ENCODE peak calls at places on chromosome 11, in five cellular contexts. V is AG09309, T is spleen, L is IMR-90, C is left lung. B is an unnamed sample.
A peak's percentile ranks its signal among the peaks of the same experiment; 100 is the strongest.

GRCh38 chr11:64853709-64854108 is 9.3 kb upstream of the CDC42BPG start:
- DNase-seq in V (no peak), T (peak; percentile 91), L (no peak), C (peak; percentile 84), B (peak; percentile 30)

GRCh38 chr11:69867076-69868002 is 48.1 kb upstream of the FGF3 start:
- DNase-seq in C (no peak), T (no peak), L (peak; percentile 53), V (no peak), B (no peak)

GRCh38 chr11:36048496-36049247 is 104.8 kb downstream of the LDLRAD3 start:
- DNase-seq in V (no peak), T (no peak), L (peak; percentile 46), C (no peak), B (no peak)

GRCh38 chr11:6755303-6755952 is 16.3 kb downstream of the OR2AG2 start:
- DNase-seq in T (no peak), V (no peak), L (peak; percentile 34), C (no peak), B (no peak)

GRCh38 chr11:131980878-131981668 is 610.7 kb downstream of the NTM start:
- DNase-seq in C (no peak), V (no peak), T (no peak), L (no peak), B (no peak)

GRCh38 chr11:116207349-116207748 is 565.4 kb downstream of the BUD13 start:
- DNase-seq in C (no peak), V (no peak), T (no peak), L (no peak), B (no peak)

GRCh38 chr11:68870470-68870869 is 28.8 kb upstream of the CPT1A start:
- DNase-seq in T (peak; percentile 6), L (no peak), C (no peak), V (no peak), B (no peak)

GRCh38 chr11:68297812-68298658 is 14.4 kb upstream of the LRP5 start:
- DNase-seq in L (peak; percentile 48), T (peak; percentile 95), V (peak; percentile 14), C (peak; percentile 97), B (peak; percentile 81)

GRCh38 chr11:363948-364761 is 5.1 kb upstream of the B4GALNT4 start:
- DNase-seq in V (no peak), T (peak; percentile 91), L (no peak), C (peak; percentile 86), B (peak; percentile 45)

GRCh38 chr11:65479184-65480145 is 19.4 kb upstream of the MALAT1 start:
- DNase-seq in V (peak; percentile 96), L (peak; percentile 95), T (no peak), C (no peak), B (no peak)

GRCh38 chr11:43268786-43269185 is 43.0 kb upstream of the API5 start:
- DNase-seq in V (no peak), L (no peak), C (no peak), T (no peak), B (no peak)

GRCh38 chr11:128901655-128902514 is 10.7 kb downstream of the KCNJ5 start:
- DNase-seq in L (no peak), C (no peak), T (no peak), V (no peak), B (no peak)

DNA sequence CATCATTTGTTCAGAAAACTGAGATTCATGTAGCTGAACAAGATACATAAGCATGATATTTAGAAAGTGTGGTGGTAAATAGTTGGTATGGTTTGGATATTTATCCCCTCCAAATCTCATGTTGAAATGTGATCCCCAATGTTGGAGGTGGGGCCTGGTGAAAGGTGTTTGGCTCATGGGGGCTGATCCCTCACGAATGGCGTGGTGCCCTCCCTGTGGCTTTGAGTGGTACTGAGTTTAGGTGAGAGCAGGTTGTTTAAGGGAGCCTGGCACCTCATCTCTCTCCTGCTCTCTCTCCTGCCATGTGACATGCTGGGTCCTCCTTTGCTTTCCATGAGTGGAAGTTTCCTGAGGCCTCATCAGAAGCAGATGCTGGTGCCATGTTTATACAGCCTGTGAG is 48.1 kb downstream of the NXPE1 start:
- DNase-seq in C (no peak), T (no peak), V (no peak), L (no peak), B (no peak)
- TF ChIP-seq CTCF in C (no peak), T (no peak), V (no peak), L (no peak), B (no peak)

DNA sequence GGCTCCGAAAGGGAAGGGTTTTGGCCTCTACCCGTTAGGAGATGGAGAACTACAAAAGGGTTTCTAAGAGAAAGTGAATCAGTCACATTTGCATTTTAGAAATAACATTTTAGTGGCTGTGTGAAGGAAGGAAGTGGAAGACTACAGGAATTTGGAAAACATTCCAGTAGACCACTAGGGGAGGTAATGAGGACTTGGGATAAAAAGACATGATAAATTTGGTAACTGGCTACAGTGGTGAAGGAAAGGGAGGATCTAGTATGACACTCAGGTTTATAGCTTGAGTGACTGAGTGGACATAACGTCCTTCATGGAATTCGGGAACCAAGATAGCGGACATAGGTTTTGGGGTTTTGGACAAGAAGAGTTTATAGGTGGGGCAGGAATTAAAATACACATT is 7.0 kb upstream of the RRM1 start:
- DNase-seq in T (no peak), L (peak; percentile 29), C (no peak), V (no peak), B (no peak)
- TF ChIP-seq CTCF in T (no peak), L (peak; percentile 35), C (no peak), V (peak; percentile 37), B (no peak)

GRCh38 chr11:107457558-107458271 is at the start of gene CWF19L2:
- DNase-seq in L (peak; percentile 96), T (peak; percentile 94), C (peak; percentile 89), V (peak; percentile 83), B (peak; percentile 67)
- TF ChIP-seq CTCF in L (no peak), T (no peak), C (no peak), V (peak; percentile 16), B (no peak)

DNA sequence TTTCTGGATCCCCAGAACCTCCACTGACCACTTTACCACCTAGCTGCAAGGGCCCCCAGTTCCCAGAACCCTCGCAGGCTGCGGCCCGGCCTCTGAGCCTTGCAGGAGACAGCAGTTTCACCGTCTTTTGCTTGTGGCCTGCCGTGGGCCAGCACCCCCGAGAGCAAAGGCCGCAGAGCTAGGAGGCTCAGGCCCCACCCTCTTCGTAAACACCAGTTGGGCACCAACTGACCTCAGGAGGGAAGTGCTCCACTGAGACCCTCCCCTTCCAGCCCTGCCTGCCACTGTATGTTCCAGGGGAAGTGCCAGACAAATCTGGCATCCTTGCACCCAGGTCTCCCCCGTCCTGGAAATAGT is 23.3 kb upstream of the CREB3L1 start:
- DNase-seq in C (no peak), T (no peak), V (no peak), L (no peak), B (no peak)
- TF ChIP-seq CTCF in C (no peak), T (no peak), V (no peak), L (no peak), B (no peak)

GRCh38 chr11:57903441-57904123 is 120.1 kb upstream of the OR9Q1 start:
- DNase-seq in T (no peak), V (no peak), L (peak; percentile 10), C (no peak), B (no peak)
- TF ChIP-seq CTCF in T (no peak), V (no peak), L (no peak), C (no peak), B (no peak)

DNA sequence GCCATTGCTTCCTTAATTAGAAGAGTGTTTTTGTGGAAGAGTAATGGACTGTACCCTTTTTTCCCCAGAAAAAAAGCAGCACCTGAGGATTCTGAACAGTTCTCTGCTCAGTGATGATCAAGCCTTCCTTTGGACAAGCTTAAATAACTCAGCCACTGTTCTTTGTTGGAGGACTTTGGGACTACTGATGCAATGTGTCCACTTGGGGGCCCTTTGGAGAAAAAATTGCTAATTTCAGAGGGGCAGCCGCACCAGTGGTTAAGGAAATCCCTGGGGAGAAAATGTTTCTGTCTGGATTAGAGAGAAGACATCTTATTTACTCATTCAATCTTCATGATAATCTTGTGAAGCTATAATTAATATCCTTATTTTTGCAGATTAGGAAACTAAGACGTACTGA is 5.3 kb upstream of the KMT2A start:
- DNase-seq in C (no peak), L (no peak), T (no peak), V (no peak), B (no peak)
- TF ChIP-seq CTCF in C (no peak), L (no peak), T (no peak), V (no peak), B (no peak)

GRCh38 chr11:127791844-127792243 is 791.3 kb upstream of the KIRREL3 start:
- DNase-seq in T (no peak), C (no peak), V (no peak), L (no peak), B (no peak)

DNA sequence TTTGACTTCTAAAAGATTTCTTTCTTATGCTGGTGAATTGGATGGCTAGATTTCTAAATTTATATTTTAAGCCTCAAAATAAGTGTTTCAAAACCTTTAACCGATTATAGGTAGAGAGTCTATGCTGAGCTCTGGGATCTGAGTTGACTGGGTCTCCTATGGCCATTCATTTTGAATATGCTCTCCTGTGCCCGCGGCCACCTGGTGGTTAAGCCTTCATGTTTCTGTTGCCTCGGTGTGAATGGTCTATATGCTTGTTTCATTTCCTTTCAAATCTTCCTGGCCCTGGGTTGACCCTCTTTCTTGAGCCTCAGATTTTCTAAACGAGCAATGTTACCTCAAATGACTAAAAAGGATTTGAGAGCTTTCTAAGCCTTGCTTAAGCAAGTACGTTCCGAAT is 789.3 kb upstream of the KIRREL3 start:
- DNase-seq in L (peak; percentile 1), C (no peak), V (no peak), T (no peak), B (no peak)
- TF ChIP-seq CTCF in L (no peak), C (no peak), V (no peak), T (no peak), B (no peak)

B was measured in activated B cell treated with CpG ODN at 0.5 μM for 24 hours.